ENCODE peak calls at places on chromosome 18, in nine cellular contexts. I, P, E, N, B, K, J, A and V are unnamed samples.

GRCh38 chr18:51668101-51668500 is 470.6 kb upstream of the MEX3C start:
- DNase-seq in I (peak), P (peak), E (peak), N (peak), B (peak), K (peak), J (peak), A (peak), V (peak)

GRCh38 chr18:74819433-74820059 is 221.9 kb downstream of the ZNF407 start:
- DNase-seq in I (peak), P (peak), E (peak), N (no peak), B (no peak), K (no peak), J (no peak), A (no peak), V (no peak)

GRCh38 chr18:59048378-59048777 is 91.3 kb upstream of the SEC11C start:
- DNase-seq in I (no peak), P (no peak), E (no peak), N (no peak), B (no peak), K (no peak), J (no peak), A (no peak), V (no peak)

GRCh38 chr18:45156941-45157340 is 458.3 kb upstream of the SLC14A2 start:
- DNase-seq in I (no peak), P (no peak), E (no peak), N (peak), B (no peak), K (peak), J (peak), A (no peak), V (no peak)

GRCh38 chr18:44185981-44186380 is 494.7 kb upstream of the SETBP1 start:
- DNase-seq in I (no peak), P (no peak), E (no peak), N (no peak), B (no peak), K (no peak), J (peak), A (no peak), V (no peak)

GRCh38 chr18:55287935-55288868 is 299.8 kb downstream of the TCF4 start:
- DNase-seq in I (no peak), P (no peak), E (no peak), N (no peak), B (no peak), K (no peak), J (no peak), A (no peak), V (no peak)

GRCh38 chr18:7516505-7517117 is 50.5 kb upstream of the PTPRM start:
- DNase-seq in I (no peak), P (no peak), E (no peak), N (no peak), B (no peak), K (no peak), J (no peak), A (no peak), V (no peak)

GRCh38 chr18:7466190-7466589 is 100.9 kb upstream of the PTPRM start:
- DNase-seq in I (no peak), P (no peak), E (no peak), N (no peak), B (no peak), K (no peak), J (no peak), A (no peak), V (no peak)

GRCh38 chr18:5630057-5630765 is 86.4 kb upstream of the EPB41L3 start:
- DNase-seq in I (peak), P (peak), E (peak), N (peak), B (peak), K (peak), J (no peak), A (peak), V (peak)

GRCh38 chr18:79343567-79344207 is 52.0 kb upstream of the NFATC1 start:
- DNase-seq in I (no peak), P (no peak), E (no peak), N (no peak), B (no peak), K (no peak), J (no peak), A (no peak), V (no peak)

GRCh38 chr18:38011446-38011845 is 445.8 kb upstream of the CELF4 start:
- DNase-seq in I (no peak), P (no peak), E (no peak), N (no peak), B (no peak), K (no peak), J (no peak), A (no peak), V (no peak)

GRCh38 chr18:28455971-28456370 is 279.0 kb upstream of the CDH2 start:
- DNase-seq in I (no peak), P (peak), E (no peak), N (no peak), B (no peak), K (peak), J (no peak), A (no peak), V (no peak)

GRCh38 chr18:59303006-59303405 is 15.4 kb downstream of the CPLX4 start:
- DNase-seq in I (no peak), P (no peak), E (no peak), N (no peak), B (no peak), K (no peak), J (no peak), A (no peak), V (no peak)

GRCh38 chr18:42157420-42157819 is 202.4 kb downstream of the PIK3C3 start:
- DNase-seq in I (no peak), P (no peak), E (no peak), N (no peak), B (no peak), K (no peak), J (no peak), A (no peak), V (no peak)

GRCh38 chr18:74375999-74376398 is 60.4 kb downstream of the C18orf63 start:
- DNase-seq in I (no peak), P (peak), E (no peak), N (no peak), B (no peak), K (peak), J (no peak), A (no peak), V (no peak)

GRCh38 chr18:26804474-26804873 is 61.0 kb downstream of the AQP4 start:
- DNase-seq in I (no peak), P (no peak), E (peak), N (no peak), B (no peak), K (no peak), J (no peak), A (no peak), V (no peak)

GRCh38 chr18:77316641-77317040 is 67.0 kb downstream of the GALR1 start:
- DNase-seq in I (no peak), P (no peak), E (no peak), N (peak), B (no peak), K (peak), J (peak), A (no peak), V (no peak)

GRCh38 chr18:46054956-46055831 is 16.9 kb downstream of the PSTPIP2 start:
- DNase-seq in I (peak), P (no peak), E (no peak), N (peak), B (peak), K (no peak), J (no peak), A (no peak), V (no peak)

GRCh38 chr18:52339891-52340371 is at the start of gene DCC:
- DNase-seq in I (no peak), P (peak), E (peak), N (peak), B (peak), K (peak), J (peak), A (peak), V (peak)

GRCh38 chr18:26642461-26643348 is 94.4 kb upstream of the KCTD1 start:
- DNase-seq in I (no peak), P (no peak), E (no peak), N (no peak), B (no peak), K (no peak), J (no peak), A (no peak), V (no peak)

GRCh38 chr18:60007641-60008040 is 107.8 kb downstream of the PMAIP1 start:
- DNase-seq in I (no peak), P (peak), E (no peak), N (no peak), B (no peak), K (no peak), J (no peak), A (no peak), V (no peak)

GRCh38 chr18:76443519-76444435 is 51.3 kb downstream of the ZNF516 start:
- DNase-seq in I (no peak), P (no peak), E (no peak), N (no peak), B (no peak), K (no peak), J (no peak), A (no peak), V (no peak)

GRCh38 chr18:26792661-26793060 is 72.8 kb downstream of the AQP4 start:
- DNase-seq in I (no peak), P (peak), E (no peak), N (peak), B (no peak), K (no peak), J (peak), A (no peak), V (no peak)

GRCh38 chr18:58277457-58277739 is 233.4 kb downstream of the NEDD4L start:
- DNase-seq in I (no peak), P (no peak), E (no peak), N (no peak), B (no peak), K (no peak), J (no peak), A (no peak), V (no peak)

GRCh38 chr18:37742436-37742835 is 176.8 kb upstream of the CELF4 start:
- DNase-seq in I (no peak), P (no peak), E (no peak), N (no peak), B (no peak), K (no peak), J (no peak), A (no peak), V (no peak)

GRCh38 chr18:61388010-61388409 is 54.8 kb downstream of the CDH20 start:
- DNase-seq in I (no peak), P (no peak), E (no peak), N (peak), B (no peak), K (no peak), J (peak), A (no peak), V (no peak)

GRCh38 chr18:77366725-77367641 is 117.3 kb downstream of the GALR1 start:
- DNase-seq in I (no peak), P (peak), E (no peak), N (peak), B (no peak), K (peak), J (peak), A (peak), V (peak)

GRCh38 chr18:39414009-39414700 is 1848.6 kb upstream of the CELF4 start:
- DNase-seq in I (no peak), P (peak), E (no peak), N (peak), B (no peak), K (peak), J (peak), A (peak), V (no peak)

GRCh38 chr18:43271593-43272432 is 5.5 kb downstream of the SYT4 start:
- DNase-seq in I (peak), P (peak), E (peak), N (peak), B (peak), K (peak), J (peak), A (peak), V (no peak)

GRCh38 chr18:59478591-59478990 is 119.5 kb upstream of the LMAN1 start:
- DNase-seq in I (no peak), P (no peak), E (no peak), N (peak), B (no peak), K (peak), J (no peak), A (no peak), V (no peak)

GRCh38 chr18:56321470-56321869 is 316.9 kb downstream of the TXNL1 start:
- DNase-seq in I (no peak), P (no peak), E (no peak), N (peak), B (no peak), K (no peak), J (no peak), A (no peak), V (no peak)

GRCh38 chr18:34522627-34523026 is 187.5 kb upstream of the DTNA start:
- DNase-seq in I (no peak), P (no peak), E (no peak), N (no peak), B (no peak), K (no peak), J (no peak), A (no peak), V (no peak)

GRCh38 chr18:8140841-8141501 is 468.3 kb upstream of the RAB12 start:
- DNase-seq in I (no peak), P (peak), E (no peak), N (peak), B (no peak), K (peak), J (peak), A (peak), V (no peak)

GRCh38 chr18:50569930-50570329 is 10.0 kb downstream of the MAPK4 start:
- DNase-seq in I (no peak), P (no peak), E (no peak), N (no peak), B (no peak), K (no peak), J (no peak), A (no peak), V (no peak)

GRCh38 chr18:50578651-50579050 is 18.8 kb downstream of the MAPK4 start:
- DNase-seq in I (no peak), P (peak), E (no peak), N (no peak), B (no peak), K (no peak), J (no peak), A (peak), V (no peak)

GRCh38 chr18:50578030-50578429 is 18.1 kb downstream of the MAPK4 start:
- DNase-seq in I (no peak), P (no peak), E (no peak), N (no peak), B (no peak), K (no peak), J (no peak), A (no peak), V (no peak)

GRCh38 chr18:50571606-50572005 is 11.7 kb downstream of the MAPK4 start:
- DNase-seq in I (no peak), P (no peak), E (no peak), N (no peak), B (no peak), K (no peak), J (no peak), A (no peak), V (no peak)

GRCh38 chr18:50573679-50574078 is 13.8 kb downstream of the MAPK4 start:
- DNase-seq in I (no peak), P (peak), E (no peak), N (no peak), B (no peak), K (no peak), J (no peak), A (no peak), V (no peak)
- TF ChIP-seq CTCF in I (no peak), P (peak), E (peak), N (peak), B (peak), K (peak), J (no peak), A (no peak), V (peak)

GRCh38 chr18:23243178-23243577 is 107.9 kb downstream of the CABLES1 start:
- DNase-seq in I (no peak), P (no peak), E (no peak), N (no peak), B (no peak), K (no peak), J (no peak), A (no peak), V (no peak)
- TF ChIP-seq CTCF in I (no peak), P (no peak), E (no peak), N (no peak), B (no peak), K (no peak), J (peak), A (no peak), V (no peak)

GRCh38 chr18:47397671-47398319 is 146.3 kb upstream of the SKOR2 start:
- DNase-seq in I (peak), P (peak), E (peak), N (no peak), B (peak), K (no peak), J (no peak), A (no peak), V (no peak)
- TF ChIP-seq CTCF in I (peak), P (peak), E (peak), N (no peak), B (peak), K (peak), J (no peak), A (no peak), V (peak)

GRCh38 chr18:25332002-25332401 is 20.0 kb downstream of the ZNF521 start:
- DNase-seq in I (no peak), P (no peak), E (no peak), N (no peak), B (no peak), K (peak), J (no peak), A (no peak), V (no peak)

GRCh38 chr18:25329783-25330182 is 22.2 kb downstream of the ZNF521 start:
- DNase-seq in I (no peak), P (no peak), E (no peak), N (no peak), B (no peak), K (no peak), J (no peak), A (no peak), V (no peak)

GRCh38 chr18:25335676-25336075 is 16.3 kb downstream of the ZNF521 start:
- DNase-seq in I (no peak), P (no peak), E (no peak), N (no peak), B (no peak), K (no peak), J (no peak), A (no peak), V (no peak)

GRCh38 chr18:25335062-25335461 is 16.9 kb downstream of the ZNF521 start:
- DNase-seq in I (no peak), P (no peak), E (no peak), N (no peak), B (no peak), K (no peak), J (no peak), A (no peak), V (no peak)

GRCh38 chr18:25334588-25334987 is 17.4 kb downstream of the ZNF521 start:
- DNase-seq in I (no peak), P (no peak), E (no peak), N (no peak), B (no peak), K (no peak), J (no peak), A (no peak), V (no peak)
- TF ChIP-seq CTCF in I (no peak), P (peak), E (peak), N (peak), B (no peak), K (no peak), J (peak), A (no peak), V (peak)

GRCh38 chr18:49059028-49059670 is 108.4 kb upstream of the SMAD7 start:
- DNase-seq in I (no peak), P (peak), E (no peak), N (no peak), B (no peak), K (no peak), J (no peak), A (no peak), V (no peak)
- TF ChIP-seq CTCF in I (no peak), P (peak), E (no peak), N (peak), B (peak), K (peak), J (peak), A (no peak), V (no peak)

DNA sequence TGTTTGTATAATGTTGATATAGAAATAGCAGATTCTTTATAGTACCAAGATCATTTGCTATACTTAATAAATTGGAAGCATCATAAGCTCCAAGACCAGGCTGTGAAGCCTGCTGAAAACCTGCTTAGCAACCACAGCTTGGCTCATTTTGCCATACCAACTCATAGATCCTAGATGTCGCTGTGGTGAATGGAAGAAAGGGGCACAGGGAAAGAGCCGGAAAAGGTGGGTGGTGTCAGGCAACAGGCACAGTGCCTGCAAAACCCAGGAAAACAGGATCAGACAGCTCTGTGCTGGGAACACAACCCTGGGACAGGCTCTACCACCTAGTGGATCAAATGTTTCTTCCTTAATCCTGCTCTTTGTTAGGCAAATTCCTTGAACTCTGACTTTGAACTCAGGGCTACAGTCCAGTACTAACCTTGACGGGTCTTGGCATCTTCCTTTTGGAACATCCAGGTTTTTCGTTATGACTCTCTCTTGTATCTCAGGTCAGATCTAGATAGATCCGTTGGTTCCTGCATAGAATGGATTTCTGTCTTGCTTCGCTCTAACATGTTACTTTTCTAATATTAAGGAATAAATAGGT is 31.6 kb downstream of the TWSG1 start:
- DNase-seq in I (no peak), P (peak), E (peak), N (peak), B (no peak), K (peak), J (peak), A (peak), V (peak)
- TF ChIP-seq CTCF in I (no peak), P (peak), E (no peak), N (peak), B (no peak), K (peak), J (peak), A (peak), V (peak)

GRCh38 chr18:212780-213179 is 54.4 kb downstream of the USP14 start:
- DNase-seq in I (no peak), P (no peak), E (no peak), N (peak), B (no peak), K (no peak), J (no peak), A (no peak), V (no peak)
- TF ChIP-seq CTCF in I (no peak), P (peak), E (no peak), N (no peak), B (no peak), K (no peak), J (no peak), A (no peak), V (peak)